ENCODE peak calls at places on chromosomes 6 and 20, in five cellular contexts. M is stomach; W is activated CD8-positive, alpha-beta T cell treated with anti-CD3 and anti-CD28 coated beads for 36 hours; B is cardiac muscle cell; Q is lower lobe of right lung. C is an unnamed sample.

GRCh38 chr20:45406260-45407066 is 1.6 kb upstream of the DBNDD2 start:
- DNase-seq in B (peak), Q (peak), M (peak), W (peak), C (peak)

GRCh38 chr6:143614270-143614669 is 63.5 kb upstream of the PHACTR2 start:
- DNase-seq in W (no peak), M (no peak), Q (no peak), B (no peak), C (no peak)

GRCh38 chr6:169411722-169412121 is 158.1 kb upstream of the THBS2 start:
- DNase-seq in Q (no peak), B (no peak), W (no peak), M (no peak), C (no peak)

GRCh38 chr20:1941226-1941625 is 46.0 kb downstream of the SIRPA start:
- DNase-seq in B (no peak), Q (no peak), W (no peak), M (no peak), C (no peak)

GRCh38 chr6:10463040-10463439 is 48.2 kb upstream of the TFAP2A start:
- DNase-seq in W (no peak), Q (no peak), M (no peak), B (no peak), C (no peak)

GRCh38 chr6:35310265-35310831 is 12.7 kb downstream of the DEF6 start:
- DNase-seq in W (peak), Q (no peak), M (no peak), B (no peak), C (no peak)

GRCh38 chr6:168242111-168242510 is 77.5 kb downstream of the DACT2 start:
- DNase-seq in M (no peak), W (no peak), B (no peak), Q (no peak), C (no peak)

GRCh38 chr6:94673251-94673650 is 904.1 kb upstream of the MANEA start:
- DNase-seq in Q (no peak), B (no peak), W (no peak), M (no peak), C (no peak)

GRCh38 chr6:81769834-81770233 is 17.4 kb upstream of the TENT5A start:
- DNase-seq in Q (no peak), M (no peak), W (no peak), B (peak), C (no peak)

GRCh38 chr20:12762725-12763124 is 246.0 kb upstream of the SPTLC3 start:
- DNase-seq in M (no peak), B (peak), Q (no peak), W (no peak), C (no peak)

GRCh38 chr6:30889921-30890645 is 5.8 kb downstream of the DDR1 start:
- DNase-seq in W (no peak), B (no peak), Q (no peak), M (no peak), C (no peak)

GRCh38 chr20:32924781-32925180 is 66.1 kb downstream of the EFCAB8 start:
- DNase-seq in Q (no peak), W (no peak), M (peak), B (no peak), C (no peak)

GRCh38 chr6:50907565-50907964 is 88.9 kb downstream of the TFAP2B start:
- DNase-seq in W (no peak), B (no peak), M (no peak), Q (no peak), C (no peak)

GRCh38 chr6:90219168-90219985 is 77.3 kb downstream of the BACH2 start:
- DNase-seq in W (peak), Q (no peak), B (peak), M (no peak), C (no peak)

GRCh38 chr20:49279677-49280462 is 2.0 kb upstream of the ZNFX1 start:
- DNase-seq in Q (no peak), B (no peak), M (no peak), W (no peak), C (no peak)

GRCh38 chr20:49278817-49279676 is 1.2 kb upstream of the ZNFX1 start:
- DNase-seq in B (no peak), Q (peak), W (peak), M (no peak), C (no peak)

GRCh38 chr20:49277786-49278035 is 146 bp downstream of the ZNFX1 start:
- DNase-seq in B (no peak), M (no peak), W (no peak), Q (no peak), C (no peak)

GRCh38 chr20:49276895-49277785 is 717 bp downstream of the ZNFX1 start:
- DNase-seq in B (no peak), Q (peak), M (no peak), W (peak), C (peak)

DNA sequence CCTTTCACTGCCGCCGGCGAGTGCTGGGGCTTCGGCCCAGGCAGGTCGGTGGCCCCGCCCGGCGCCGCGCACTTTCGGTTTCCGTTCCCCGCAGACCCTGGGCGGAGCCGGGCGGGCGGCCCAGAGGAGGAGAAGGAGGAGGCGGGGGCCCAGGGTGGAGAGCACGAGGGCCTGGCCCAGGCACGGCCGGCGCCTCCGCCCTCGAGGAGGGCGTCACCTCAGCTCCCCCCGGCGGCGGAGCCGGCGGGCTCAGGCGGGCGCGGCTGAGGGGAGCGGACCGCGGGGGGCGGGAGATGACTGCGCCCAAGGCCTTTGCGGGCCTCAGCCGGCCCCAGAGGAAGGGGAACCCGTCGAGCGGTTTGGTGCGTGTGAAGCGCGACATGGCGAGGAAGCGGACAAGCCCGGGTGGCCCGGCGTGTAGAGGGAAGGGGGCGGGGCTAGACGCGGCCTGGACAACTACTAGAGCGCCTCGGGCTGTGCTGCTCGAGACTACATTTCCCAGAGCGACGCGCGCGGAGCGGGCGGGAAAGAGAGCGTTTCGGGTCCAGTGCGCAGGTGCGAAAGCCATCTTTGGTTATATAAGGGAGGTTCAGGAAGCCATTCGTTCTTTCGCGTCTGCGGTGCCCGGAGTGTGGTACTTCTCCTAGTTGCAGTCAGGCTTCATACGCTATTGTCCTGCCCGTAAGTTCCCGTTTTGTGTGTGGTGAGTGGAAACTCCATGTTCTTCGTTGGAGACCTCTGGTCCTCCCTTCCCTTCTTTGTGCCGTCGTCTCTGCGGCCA is at the start of gene ZNFX1:
- DNase-seq in M (peak), B (peak), W (peak), Q (peak), C (peak)
- TF ChIP-seq CTCF in M (no peak), B (no peak), W (no peak), Q (no peak), C (no peak)

DNA sequence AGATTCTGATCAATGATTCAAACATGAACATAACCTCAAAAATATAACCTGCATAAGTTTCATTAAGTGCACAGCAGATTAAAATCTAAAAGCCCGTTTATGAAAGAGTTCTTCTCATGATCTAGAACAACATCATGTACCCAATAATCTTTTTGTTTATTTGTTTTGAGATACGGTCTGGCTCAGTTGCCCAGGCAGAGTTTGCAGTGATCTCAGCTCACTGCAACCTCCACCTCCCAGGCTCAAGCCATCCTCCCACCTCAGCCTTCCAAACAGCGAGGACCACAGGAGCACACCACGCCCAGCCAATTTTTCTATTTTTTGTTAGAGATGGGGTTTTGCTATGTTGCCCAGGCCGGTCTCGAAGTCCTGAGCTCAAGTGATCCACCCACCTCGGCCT is 149.7 kb downstream of the CDK19 start:
- DNase-seq in Q (no peak), W (no peak), B (no peak), M (no peak), C (no peak)
- TF ChIP-seq CTCF in Q (no peak), W (no peak), B (no peak), M (no peak), C (no peak)

DNA sequence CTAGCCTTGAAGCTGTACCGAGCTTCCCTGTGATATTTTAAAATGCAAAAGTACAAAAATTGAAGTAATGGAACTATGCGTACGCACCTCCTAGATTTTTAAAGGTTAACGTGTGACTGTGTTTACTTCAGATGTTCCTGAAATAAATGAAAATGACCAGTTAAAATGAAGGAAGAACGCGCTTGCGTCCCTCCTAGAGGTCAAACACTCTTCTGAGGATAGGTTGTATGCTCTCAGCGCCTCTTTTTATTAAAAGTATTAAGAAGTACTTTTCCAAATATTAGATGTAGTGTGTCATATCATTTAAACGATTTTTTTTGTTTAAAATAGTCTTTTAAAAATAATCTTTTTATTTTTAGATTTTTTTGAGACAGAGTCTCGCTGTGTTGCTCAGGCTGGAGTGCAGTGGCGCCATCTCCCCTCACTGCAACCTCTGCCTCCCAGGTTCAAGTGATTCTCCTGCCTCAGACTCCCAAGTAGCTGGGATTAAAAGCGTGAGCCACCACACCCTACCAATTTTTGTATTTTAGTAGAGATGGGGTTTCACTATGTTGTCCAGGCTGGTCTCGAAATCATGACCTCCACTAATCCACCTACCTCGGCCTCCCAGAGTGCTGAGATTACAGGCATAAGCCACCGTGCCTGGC is 30.6 kb downstream of the TRIM38 start:
- DNase-seq in W (no peak), B (no peak), Q (no peak), M (no peak), C (no peak)
- TF ChIP-seq CTCF in W (no peak), B (no peak), Q (no peak), M (no peak), C (no peak)

GRCh38 chr6:121799574-121799973 is 364.1 kb downstream of the GJA1 start:
- DNase-seq in B (no peak), M (no peak), Q (no peak), W (no peak), C (no peak)
- TF ChIP-seq CTCF in B (no peak), M (no peak), Q (no peak), W (no peak), C (no peak)

GRCh38 chr6:157227202-157228166 is 95.8 kb downstream of the TMEM242 start:
- DNase-seq in W (peak), M (no peak), B (no peak), Q (no peak), C (no peak)
- TF ChIP-seq CTCF in W (peak), M (no peak), B (peak), Q (no peak), C (peak)

GRCh38 chr20:51613576-51613975 is 71.1 kb upstream of the NFATC2 start:
- DNase-seq in M (no peak), W (no peak), B (no peak), Q (no peak), C (no peak)

GRCh38 chr20:51612896-51613295 is 70.4 kb upstream of the NFATC2 start:
- DNase-seq in Q (no peak), B (no peak), M (no peak), W (no peak), C (no peak)

GRCh38 chr20:51611625-51611890 is 69.0 kb upstream of the NFATC2 start:
- DNase-seq in M (no peak), W (no peak), B (no peak), Q (no peak), C (no peak)

GRCh38 chr20:51610761-51611624 is 68.5 kb upstream of the NFATC2 start:
- DNase-seq in W (no peak), Q (no peak), M (no peak), B (peak), C (no peak)

GRCh38 chr20:51616060-51616459 is 73.5 kb upstream of the NFATC2 start:
- DNase-seq in Q (no peak), M (no peak), W (no peak), B (no peak), C (no peak)
- TF ChIP-seq CTCF in Q (no peak), M (no peak), W (no peak), B (no peak), C (no peak)

DNA sequence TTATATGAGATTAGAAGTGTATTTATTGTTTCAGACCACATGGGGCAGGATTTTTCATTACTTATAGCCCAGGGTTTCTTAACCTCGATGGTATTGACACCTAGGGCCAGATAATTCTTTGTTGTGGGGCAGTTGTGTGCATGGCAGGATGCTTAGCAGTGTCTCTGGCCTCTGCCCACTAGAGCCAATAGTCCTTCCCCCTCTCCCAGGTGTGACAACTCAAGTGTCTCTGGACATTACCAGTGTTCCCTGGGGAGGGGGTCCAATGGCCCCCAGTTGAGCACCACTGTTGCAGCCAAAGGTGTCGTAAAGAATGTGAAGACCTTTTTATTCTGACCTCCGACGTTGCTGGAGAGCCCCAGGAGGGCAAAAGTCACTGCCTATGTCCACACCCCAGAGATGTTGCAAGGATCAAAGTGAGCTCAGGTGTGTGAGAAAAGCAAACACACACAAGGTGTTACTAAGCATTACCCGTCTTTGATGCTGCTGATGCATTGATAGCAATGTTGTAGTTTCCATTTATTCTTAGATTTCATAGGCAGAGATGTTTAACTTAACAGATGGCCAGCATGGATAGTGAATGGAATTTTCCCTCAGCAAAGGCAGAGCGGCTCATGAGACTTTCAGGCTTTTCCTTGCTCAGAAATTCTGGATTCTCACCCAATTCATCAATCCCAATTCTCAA is 22.2 kb downstream of the BANF2 start:
- DNase-seq in W (no peak), B (no peak), M (peak), Q (no peak), C (no peak)
- TF ChIP-seq CTCF in W (no peak), B (peak), M (peak), Q (no peak), C (no peak)

GRCh38 chr6:43386492-43386891 is 17.0 kb upstream of the ZNF318 start:
- DNase-seq in Q (no peak), M (no peak), B (no peak), W (no peak), C (no peak)
- TF ChIP-seq CTCF in Q (peak), M (no peak), B (no peak), W (no peak), C (no peak)

GRCh38 chr20:47356526-47357295 is at the start of gene ZMYND8:
- DNase-seq in B (peak), W (peak), M (peak), Q (peak), C (peak)

GRCh38 chr20:47355489-47356219 is 845 bp downstream of the ZMYND8 start:
- DNase-seq in W (peak), Q (peak), M (no peak), B (no peak), C (no peak)

GRCh38 chr20:47354710-47355488 is 1.6 kb downstream of the ZMYND8 start:
- DNase-seq in M (no peak), W (peak), Q (no peak), B (no peak), C (no peak)

GRCh38 chr20:47357296-47358051 is 975 bp upstream of the ZMYND8 start:
- DNase-seq in M (peak), W (peak), Q (peak), B (peak), C (peak)

GRCh38 chr20:47356220-47356525 is 326 bp downstream of the ZMYND8 start:
- DNase-seq in B (no peak), Q (no peak), W (no peak), M (no peak), C (no peak)
- TF ChIP-seq CTCF in B (no peak), Q (no peak), W (no peak), M (no peak), C (no peak)

DNA sequence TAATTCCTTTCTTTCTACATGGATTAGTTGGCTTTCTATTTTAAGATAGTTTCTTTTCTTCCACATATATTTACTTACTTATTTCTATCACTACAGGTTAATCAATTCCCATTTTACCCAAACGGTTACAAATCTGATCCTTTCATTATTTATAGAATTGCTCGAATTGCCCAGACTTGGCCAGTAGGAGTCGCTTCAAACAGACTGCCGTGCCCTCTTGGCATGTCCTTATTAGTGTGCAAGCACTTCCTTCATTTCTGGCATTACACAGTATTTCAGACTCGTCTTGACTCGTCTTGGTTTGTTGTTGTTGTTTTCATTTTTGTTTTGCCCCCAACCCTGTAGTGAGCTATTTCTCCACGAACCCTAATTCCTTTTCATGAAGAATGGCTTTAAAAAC is 74.6 kb downstream of the SAMD3 start:
- DNase-seq in W (peak), Q (no peak), M (no peak), B (no peak), C (no peak)
- TF ChIP-seq CTCF in W (peak), Q (peak), M (no peak), B (peak), C (peak)